ENCODE peak calls at places on chromosomes 5 and 9, in ten cellular contexts. E, G, A, I, X, H, N, P, Y and M are unnamed samples.

GRCh38 chr5:45376463-45376862 is 319.7 kb downstream of the HCN1 start:
- DNase-seq in E (no peak), G (no peak), A (no peak), I (no peak), X (no peak), H (no peak), N (peak), P (no peak), Y (no peak), M (no peak)

GRCh38 chr5:93010626-93011025 is 570.4 kb downstream of the NR2F1-AS1 start:
- DNase-seq in E (no peak), G (no peak), A (no peak), I (no peak), X (no peak), H (no peak), N (no peak), P (no peak), Y (no peak), M (no peak)

GRCh38 chr5:171094356-171094755 is 214.7 kb upstream of the TLX3 start:
- DNase-seq in E (no peak), G (no peak), A (no peak), I (no peak), X (no peak), H (no peak), N (no peak), P (no peak), Y (no peak), M (no peak)

GRCh38 chr5:148978370-148979103 is 84.3 kb downstream of the SH3TC2 start:
- DNase-seq in E (no peak), G (no peak), A (no peak), I (no peak), X (no peak), H (no peak), N (no peak), P (no peak), Y (no peak), M (no peak)

GRCh38 chr5:78526049-78526525 is 122.5 kb downstream of the LHFPL2 start:
- DNase-seq in E (no peak), G (no peak), A (no peak), I (no peak), X (no peak), H (no peak), N (peak), P (no peak), Y (peak), M (peak)

GRCh38 chr9:103397868-103398600 is 402.9 kb downstream of the CYLC2 start:
- DNase-seq in E (peak), G (peak), A (peak), I (no peak), X (peak), H (no peak), N (peak), P (peak), Y (peak), M (peak)

GRCh38 chr9:127903557-127904475 is 4.4 kb upstream of the ST6GALNAC6 start:
- DNase-seq in E (no peak), G (peak), A (peak), I (no peak), X (peak), H (peak), N (no peak), P (no peak), Y (no peak), M (no peak)

GRCh38 chr5:79636981-79637733 is 24.9 kb downstream of the TENT2 start:
- DNase-seq in E (no peak), G (no peak), A (no peak), I (no peak), X (no peak), H (no peak), N (no peak), P (no peak), Y (peak), M (peak)